ENCODE peak calls at places on chromosomes 5 and 9, in seven cellular contexts. N is heart left ventricle, K is AG04450, O is right atrium auricular region, L is tibial artery, B is ascending aorta, F is heart right ventricle. Z is an unnamed sample. For H3K9me3, the result is how much of the 10 kb centered on the place peaks cover.

GRCh38 chr9:123893831-123894460 is 36.0 kb downstream of the DENND1A start:
- DNase-seq in O (no peak), B (no peak), L (no peak), F (no peak), N (no peak), K (peak), Z (no peak)

GRCh38 chr9:23556459-23556858 is 269.6 kb downstream of the ELAVL2 start:
- DNase-seq in B (no peak), L (no peak), O (no peak), N (no peak), F (no peak), K (no peak), Z (no peak)

GRCh38 chr5:145588113-145588512 is 247.0 kb downstream of the PRELID2 start:
- DNase-seq in O (no peak), N (no peak), K (no peak), L (no peak), F (no peak), B (no peak), Z (no peak)

GRCh38 chr9:125405938-125406811 is 144.5 kb downstream of the GAPVD1 start:
- DNase-seq in K (no peak), B (no peak), O (no peak), F (no peak), L (no peak), N (no peak), Z (no peak)

GRCh38 chr5:33588654-33589372 is 148.0 kb downstream of the TARS1 start:
- DNase-seq in F (no peak), N (no peak), B (no peak), L (no peak), O (no peak), K (no peak), Z (no peak)

GRCh38 chr9:95032580-95033298 is 284.8 kb downstream of the FANCC start:
- DNase-seq in K (no peak), L (no peak), B (no peak), N (no peak), F (no peak), O (no peak), Z (no peak)

GRCh38 chr5:167489202-167489601 is 802.2 kb upstream of the WWC1 start:
- DNase-seq in L (no peak), O (no peak), N (no peak), F (no peak), K (no peak), B (no peak), Z (no peak)

GRCh38 chr5:132466453-132467291 is 23.9 kb downstream of the IRF1 start:
- DNase-seq in N (no peak), F (peak), L (no peak), O (no peak), B (peak), K (no peak), Z (peak)

GRCh38 chr5:54659651-54660050 is 142.1 kb downstream of the SNX18 start:
- DNase-seq in B (no peak), F (no peak), O (no peak), L (peak), K (no peak), N (no peak), Z (no peak)

DNA sequence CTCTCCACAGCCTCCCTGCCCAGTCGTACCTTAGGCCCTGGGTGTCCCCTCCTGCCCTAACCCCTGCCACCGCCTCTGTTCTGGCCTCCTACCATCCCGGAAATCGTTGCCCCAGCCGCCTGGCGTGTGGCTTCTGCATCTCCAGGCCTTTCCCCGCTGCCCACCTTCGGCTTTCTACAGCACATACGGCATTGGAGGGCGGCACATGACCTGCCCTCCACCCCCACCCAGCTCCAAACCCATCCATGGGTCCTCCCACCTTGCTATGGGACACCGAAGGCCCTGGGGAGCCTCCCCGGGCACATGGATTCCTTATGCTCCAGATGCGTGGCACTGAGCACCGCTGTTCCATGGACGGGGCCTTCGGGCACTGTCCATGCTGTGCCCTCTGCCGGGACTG is 32.0 kb downstream of the FGF18 start:
- DNase-seq in B (no peak), F (no peak), N (no peak), L (no peak), O (no peak), K (no peak), Z (no peak)
- H3K27ac ChIP-seq in B (peak), F (peak), N (peak), L (peak), O (peak), K (no peak), Z (peak)

DNA sequence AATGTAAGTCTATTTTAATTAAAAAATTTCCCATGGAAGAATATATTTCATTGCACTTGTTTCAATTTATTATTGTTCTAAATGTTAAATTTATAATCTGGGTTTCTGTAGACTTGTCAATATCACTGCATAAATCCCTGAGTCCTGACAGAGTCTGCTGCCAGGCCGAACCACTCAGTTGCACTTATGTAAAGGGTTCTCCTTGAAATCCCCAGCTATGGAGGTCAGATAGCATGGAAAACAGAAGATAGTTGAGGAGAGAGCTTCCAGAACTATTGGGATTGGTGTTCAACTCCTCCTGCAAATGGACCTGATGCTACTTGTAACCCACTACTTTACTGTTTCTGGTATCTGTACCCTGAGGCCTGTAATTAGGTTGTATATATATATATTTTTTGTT is 37.2 kb downstream of the KDM4C start:
- DNase-seq in L (no peak), F (no peak), B (no peak), O (no peak), K (no peak), N (no peak), Z (no peak)
- H3K9me3 ChIP-seq in L (under half), F (under half), B (under half), O (under half), K (under half), N (under half), Z (under half)

DNA sequence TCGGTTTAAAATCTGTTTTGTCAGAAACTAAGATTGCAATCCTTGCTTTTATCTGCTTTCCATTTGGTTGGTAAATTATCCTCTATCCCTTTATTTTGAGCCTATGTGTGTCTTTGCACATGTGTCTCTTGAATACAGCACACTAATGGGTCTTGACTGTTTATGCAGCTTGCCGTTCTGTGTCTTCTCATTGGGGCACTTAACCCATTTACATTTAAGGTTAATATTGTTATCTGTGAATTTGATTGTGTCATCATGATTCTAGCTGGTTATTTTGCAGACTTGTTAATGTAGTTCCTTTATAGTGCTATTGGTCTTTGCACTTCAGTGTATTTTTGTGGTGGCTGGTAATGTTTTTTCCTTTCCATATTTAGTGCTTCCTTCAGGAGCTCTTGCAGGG is 36.3 kb upstream of the SMIM15 start:
- DNase-seq in F (no peak), B (no peak), L (no peak), O (no peak), K (no peak), N (no peak), Z (no peak)
- H3K27ac ChIP-seq in F (no peak), B (no peak), L (no peak), O (no peak), K (no peak), N (no peak), Z (no peak)

GRCh38 chr5:75045071-75045470 is 7.3 kb downstream of the GCNT4 start:
- DNase-seq in L (no peak), K (no peak), O (no peak), F (no peak), N (no peak), B (no peak), Z (no peak)
- H3K9me3 ChIP-seq in L (under half), K (under half), O (under half), F (under half), N (under half), B (under half), Z (under half)

GRCh38 chr9:19386469-19387044 is 6.5 kb upstream of the RPS6 start:
- DNase-seq in O (no peak), L (no peak), F (no peak), K (no peak), B (no peak), N (no peak), Z (no peak)
- H3K27ac ChIP-seq in O (no peak), L (no peak), F (no peak), K (no peak), B (no peak), N (no peak), Z (no peak)

GRCh38 chr9:974064-974992 is 2.1 kb upstream of the DMRT3 start:
- DNase-seq in L (no peak), O (no peak), K (no peak), B (no peak), F (no peak), N (no peak), Z (no peak)

GRCh38 chr9:974993-975739 is 1.3 kb upstream of the DMRT3 start:
- DNase-seq in O (no peak), L (no peak), B (no peak), F (no peak), N (no peak), K (no peak), Z (no peak)

GRCh38 chr9:976258-976804 is at the start of gene DMRT3:
- DNase-seq in K (no peak), B (no peak), L (no peak), N (no peak), O (no peak), F (no peak), Z (no peak)

GRCh38 chr9:976805-977360 is 428 bp downstream of the DMRT3 start:
- DNase-seq in F (no peak), L (no peak), B (no peak), N (no peak), O (no peak), K (no peak), Z (no peak)

GRCh38 chr9:975740-976257 is 656 bp upstream of the DMRT3 start:
- DNase-seq in L (no peak), F (no peak), B (no peak), N (no peak), O (no peak), K (no peak), Z (no peak)
- H3K9me3 ChIP-seq in L (under half), F (under half), B (under half), N (under half), O (under half), K (under half), Z (under half)

DNA sequence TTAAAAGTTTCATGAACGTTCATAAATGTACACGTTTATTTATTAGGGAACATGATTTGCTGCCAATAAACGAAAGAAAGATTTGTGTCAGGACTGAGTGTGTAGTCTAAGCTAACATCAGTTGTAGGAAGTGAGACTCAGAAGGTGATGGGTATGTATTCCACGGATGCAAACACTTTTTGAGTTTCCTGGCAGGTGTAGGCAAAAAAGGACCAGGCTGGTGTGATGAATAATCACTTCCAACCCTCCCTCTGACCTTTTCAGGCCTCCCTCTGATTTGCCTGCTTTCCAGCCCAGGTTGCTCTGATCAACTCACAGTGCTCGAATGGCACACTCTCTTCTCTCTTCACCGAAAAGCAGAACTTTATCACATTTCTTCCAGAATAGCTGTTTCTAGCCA is 51.8 kb downstream of the BASP1 start:
- DNase-seq in B (no peak), N (no peak), K (no peak), F (no peak), O (no peak), L (no peak), Z (no peak)
- H3K27ac ChIP-seq in B (no peak), N (no peak), K (no peak), F (no peak), O (no peak), L (no peak), Z (no peak)

GRCh38 chr5:179192891-179193470 is 132.8 kb downstream of the ZNF354C start:
- DNase-seq in F (no peak), L (peak), O (no peak), K (no peak), N (no peak), B (no peak), Z (no peak)

GRCh38 chr5:179194201-179194910 is 134.2 kb downstream of the ZNF354C start:
- DNase-seq in N (no peak), B (no peak), F (no peak), L (peak), O (no peak), K (no peak), Z (no peak)

GRCh38 chr5:179192185-179192890 is 132.2 kb downstream of the ZNF354C start:
- DNase-seq in L (peak), K (no peak), N (no peak), B (no peak), F (no peak), O (no peak), Z (no peak)

GRCh38 chr5:179194941-179195381 is 134.8 kb downstream of the ZNF354C start:
- DNase-seq in O (no peak), N (no peak), B (no peak), F (no peak), K (no peak), L (peak), Z (no peak)

DNA sequence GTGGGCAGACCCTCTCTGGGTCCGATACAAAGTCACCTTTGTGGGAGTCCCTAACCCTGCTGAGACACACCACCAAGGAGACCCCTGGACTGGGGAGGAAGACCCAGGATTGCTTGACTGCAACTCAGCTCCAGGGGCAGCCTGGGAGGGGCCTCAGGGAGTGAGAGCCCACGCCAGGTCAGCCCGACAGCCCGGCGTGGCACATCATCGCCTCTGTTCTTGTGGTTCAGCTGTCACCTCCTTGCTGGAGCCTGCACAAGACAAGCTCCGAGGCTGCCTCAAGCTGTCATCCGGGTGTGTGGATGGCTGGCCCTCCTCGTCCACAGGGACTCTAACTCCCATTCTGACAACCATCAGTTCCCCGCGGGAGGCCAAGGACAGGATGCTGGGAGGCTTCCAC is 133.6 kb downstream of the ZNF354C start:
- DNase-seq in O (no peak), F (no peak), B (no peak), N (no peak), L (no peak), K (no peak), Z (no peak)
- H3K9me3 ChIP-seq in O (under half), F (under half), B (under half), N (under half), L (under half), K (under half), Z (under half)

GRCh38 chr5:20486826-20487225 is 498.8 kb upstream of the CDH18 start:
- DNase-seq in N (no peak), K (no peak), L (no peak), O (no peak), F (no peak), B (no peak), Z (no peak)
- H3K27ac ChIP-seq in N (no peak), K (no peak), L (no peak), O (no peak), F (no peak), B (no peak), Z (no peak)

Z was measured in SJSA1.